ENCODE peak calls at places on chromosomes 4 and X, in seven cellular contexts. H, U, Y, R, I, F and L are unnamed samples.

GRCh38 chr4:15339732-15340131 is 88.1 kb upstream of the C1QTNF7 start:
- DNase-seq in F (no peak), Y (no peak), I (no peak), H (peak; percentile 82), R (no peak), U (no peak), L (no peak)

GRCh38 chr4:101218346-101218745 is 129.0 kb downstream of the PPP3CA start:
- DNase-seq in Y (no peak), U (no peak), R (no peak), I (no peak), H (no peak), F (no peak), L (no peak)

GRCh38 chr4:21948347-21949072 is at the start of gene KCNIP4:
- DNase-seq in F (peak; percentile 51), I (peak; percentile 46), R (no peak), U (no peak), Y (no peak), H (no peak), L (peak; percentile 5)

GRCh38 chrX:153953342-153953830 is 8.9 kb upstream of the RENBP start:
- DNase-seq in R (peak; percentile 69), U (no peak), I (peak; percentile 47), Y (peak; percentile 65), H (peak; percentile 50), F (peak; percentile 76), L (peak; percentile 53)

GRCh38 chr4:26779674-26780073 is 81.0 kb upstream of the STIM2 start:
- DNase-seq in R (no peak), H (peak; percentile 48), Y (peak; percentile 67), U (no peak), F (no peak), I (peak; percentile 75), L (no peak)

GRCh38 chrX:150897371-150898319 is 823 bp downstream of the CD99L2 start:
- DNase-seq in U (no peak), I (peak; percentile 23), F (peak; percentile 63), H (no peak), Y (no peak), R (peak; percentile 50), L (peak; percentile 38)

GRCh38 chr4:3071811-3072210 is 2.5 kb downstream of the HTT-AS start:
- DNase-seq in H (peak; percentile 16), Y (no peak), F (no peak), I (peak; percentile 12), R (no peak), U (no peak), L (no peak)

GRCh38 chrX:1507511-1508463 is 29.2 kb downstream of the P2RY8 start:
- DNase-seq in H (no peak), F (peak; percentile 67), I (no peak), R (peak; percentile 48), Y (no peak), U (no peak), L (no peak)

GRCh38 chrX:115504167-115504566 is 56.8 kb upstream of the PLS3 start:
- DNase-seq in R (no peak), H (no peak), F (no peak), U (no peak), Y (no peak), I (no peak), L (no peak)

GRCh38 chr4:26867914-26868684 is 7.5 kb downstream of the STIM2 start:
- DNase-seq in I (peak; percentile 41), Y (no peak), U (no peak), R (no peak), F (no peak), H (peak; percentile 10), L (no peak)

GRCh38 chr4:174578366-174578765 is 56.1 kb upstream of the HPGD start:
- DNase-seq in F (no peak), H (no peak), R (no peak), Y (no peak), U (no peak), I (peak; percentile 54), L (no peak)

GRCh38 chr4:143036443-143036842 is 148.3 kb upstream of the USP38 start:
- DNase-seq in Y (no peak), I (no peak), H (no peak), F (no peak), R (no peak), U (no peak), L (no peak)

GRCh38 chr4:73729534-73730165 is 10.7 kb upstream of the CXCL8 start:
- DNase-seq in I (peak; percentile 69), R (peak; percentile 56), F (peak; percentile 63), Y (peak; percentile 70), U (no peak), H (peak; percentile 92), L (peak; percentile 51)

GRCh38 chr4:77465271-77465670 is 140.3 kb upstream of the CXCL13 start:
- DNase-seq in R (no peak), Y (no peak), H (no peak), F (no peak), I (peak; percentile 7), U (no peak), L (no peak)

GRCh38 chr4:133775881-133776280 is 425.7 kb downstream of the PABPC4L start:
- DNase-seq in F (no peak), R (no peak), Y (no peak), I (peak; percentile 74), U (no peak), H (peak; percentile 81), L (no peak)

GRCh38 chr4:102169345-102169744 is 175.9 kb downstream of the SLC39A8 start:
- DNase-seq in F (no peak), H (no peak), I (peak; percentile 5), Y (no peak), U (no peak), R (peak; percentile 31), L (peak; percentile 64)

GRCh38 chr4:74037076-74037475 is 1.4 kb downstream of the CXCL3 start:
- DNase-seq in Y (no peak), H (no peak), I (no peak), F (no peak), R (peak; percentile 61), U (no peak), L (no peak)

GRCh38 chr4:99853993-99854392 is 37.4 kb downstream of the DAPP1 start:
- DNase-seq in F (no peak), Y (no peak), H (no peak), I (no peak), U (no peak), R (no peak), L (no peak)
- H3K4me1 ChIP-seq in F (no peaks in the 10 kb centered on the region), Y (no peaks in the 10 kb centered on the region), H (no peaks in the 10 kb centered on the region), I (no peaks in the 10 kb centered on the region), U (peaks cover 6% of the 10 kb centered on the region), R (no peaks in the 10 kb centered on the region), L (no peaks in the 10 kb centered on the region)

GRCh38 chr4:184268574-184269160 is 51.0 kb upstream of the ENPP6 start:
- DNase-seq in H (no peak), U (no peak), Y (no peak), I (no peak), F (no peak), R (no peak), L (no peak)
- H3K4me3 ChIP-seq in H (no peak overlapping the region), U (no peak overlapping the region), Y (peak overlapping the region; percentile 60), I (no peak overlapping the region), F (peak overlapping the region; percentile 26), R (no peak overlapping the region), L (no peak overlapping the region)

DNA sequence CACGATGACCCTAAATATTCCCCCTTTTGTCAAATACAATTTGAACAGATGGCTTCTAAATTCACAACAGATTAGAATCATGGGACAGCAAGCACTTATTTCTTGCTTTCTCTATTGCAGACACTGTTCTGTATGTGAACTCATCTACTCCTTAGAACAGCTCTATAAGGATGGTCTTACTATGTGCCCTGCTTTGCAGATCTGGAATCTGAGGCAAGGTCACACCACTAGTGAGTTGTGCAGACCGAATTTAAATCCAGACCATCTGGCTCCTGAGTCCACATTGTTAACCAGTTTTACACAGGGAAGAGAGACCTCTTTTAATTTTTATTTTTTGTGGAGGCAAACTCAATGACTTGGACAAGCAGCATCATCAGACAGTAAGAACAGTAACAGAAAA is 50.2 kb downstream of the GPRIN3 start:
- DNase-seq in F (no peak), Y (no peak), U (no peak), I (no peak), H (no peak), R (no peak), L (no peak)
- H3K4me1 ChIP-seq in F (no peaks in the 10 kb centered on the region), Y (peaks cover 49% of the 10 kb centered on the region), U (no peaks in the 10 kb centered on the region), I (no peaks in the 10 kb centered on the region), H (no peaks in the 10 kb centered on the region), R (no peaks in the 10 kb centered on the region), L (peaks cover 23% of the 10 kb centered on the region)

GRCh38 chr4:184860018-184860530 is 34.3 kb upstream of the ACSL1 start:
- DNase-seq in R (no peak), F (no peak), H (no peak), Y (no peak), U (no peak), I (no peak), L (no peak)
- H3K4me3 ChIP-seq in R (no peak overlapping the region), F (no peak overlapping the region), H (no peak overlapping the region), Y (no peak overlapping the region), U (no peak overlapping the region), I (no peak overlapping the region), L (no peak overlapping the region)

DNA sequence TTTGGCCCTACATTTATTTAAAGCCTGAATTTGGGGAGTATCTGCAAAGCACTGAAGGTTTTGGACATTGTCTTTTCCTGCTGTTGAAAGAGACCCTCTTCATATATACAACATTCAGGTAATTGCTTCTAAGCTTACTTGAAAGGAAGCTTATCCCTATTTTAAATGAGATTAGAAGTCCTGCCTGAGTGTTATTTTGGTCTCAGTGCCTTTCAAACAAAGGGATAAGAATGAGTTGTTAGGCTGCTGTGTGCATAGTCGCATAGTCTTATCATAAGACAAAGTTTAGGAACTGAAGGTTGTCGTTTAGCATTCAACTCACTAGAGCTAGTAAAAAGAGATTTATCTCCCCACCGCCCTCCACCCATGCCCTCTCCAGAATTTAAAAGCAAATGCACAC is 5.7 kb downstream of the HERC3 start:
- DNase-seq in H (no peak), F (no peak), R (no peak), I (no peak), U (no peak), Y (no peak), L (peak; percentile 84)
- H3K4me1 ChIP-seq in H (peaks cover 9% of the 10 kb centered on the region), F (peaks cover 20% of the 10 kb centered on the region), R (peaks cover 39% of the 10 kb centered on the region), I (peaks cover 2% of the 10 kb centered on the region), U (peaks cover 14% of the 10 kb centered on the region), Y (peaks cover 62% of the 10 kb centered on the region), L (peaks cover 31% of the 10 kb centered on the region)